ENCODE peak calls at places on chromosomes 11 and 22, in nine cellular contexts. K is dermis blood vessel endothelial cell, N is mesendoderm, E is neural crest cell, T is EH, F is progenitor cell of endocrine pancreas, C is A172, Z is fibroblast of lung, I is pulmonary artery endothelial cell. G is an unnamed sample.

GRCh38 chr22:37428649-37429586 is 1.6 kb upstream of the ELFN2 start:
- DNase-seq in K (peak), Z (peak), F (peak), N (peak), T (peak), E (peak), C (peak), I (no peak), G (peak)

GRCh38 chr11:119372260-119373058 is 9.0 kb downstream of the USP2 start:
- DNase-seq in K (no peak), C (no peak), N (no peak), F (no peak), E (no peak), I (no peak), T (no peak), Z (no peak), G (no peak)

GRCh38 chr22:38088723-38089473 is 4.9 kb upstream of the SLC16A8 start:
- DNase-seq in E (no peak), T (peak), C (no peak), K (peak), Z (peak), N (no peak), F (no peak), I (no peak), G (peak)

GRCh38 chr11:100831929-100832480 is 144.9 kb downstream of the ARHGAP42 start:
- DNase-seq in E (no peak), Z (no peak), I (no peak), C (no peak), K (no peak), F (no peak), T (no peak), N (no peak), G (peak)

GRCh38 chr11:120977470-120977869 is 46.4 kb upstream of the TBCEL start:
- DNase-seq in T (peak), Z (peak), N (no peak), E (no peak), I (no peak), F (no peak), C (peak), K (no peak), G (no peak)

GRCh38 chr11:19952101-19952605 is 208.1 kb downstream of the DBX1 start:
- DNase-seq in C (peak), K (peak), N (peak), F (no peak), I (peak), E (no peak), T (peak), Z (peak), G (peak)

GRCh38 chr11:129225190-129225589 is 33.1 kb upstream of the ARHGAP32 start:
- DNase-seq in F (no peak), K (peak), I (no peak), N (no peak), Z (peak), C (no peak), E (no peak), T (peak), G (peak)

GRCh38 chr11:1218788-1219445 is 3.9 kb upstream of the MUC5B start:
- DNase-seq in T (no peak), C (no peak), K (no peak), F (no peak), N (no peak), I (no peak), E (no peak), Z (no peak), G (no peak)

GRCh38 chr11:72308226-72309073 is 64.5 kb upstream of the PHOX2A start:
- DNase-seq in N (no peak), E (no peak), F (no peak), I (peak), T (peak), Z (peak), C (peak), K (peak), G (peak)

GRCh38 chr11:36500315-36500721 is 9.8 kb downstream of the TRAF6 start:
- DNase-seq in F (no peak), E (no peak), N (peak), T (peak), C (peak), I (peak), K (peak), Z (peak), G (peak)

GRCh38 chr11:122898799-122899198 is 16.2 kb downstream of the JHY start:
- DNase-seq in C (no peak), I (no peak), T (no peak), Z (no peak), F (no peak), N (no peak), K (peak), E (no peak), G (no peak)

GRCh38 chr11:78659326-78660319 is 85.0 kb upstream of the NARS2 start:
- DNase-seq in N (no peak), E (no peak), Z (no peak), C (no peak), K (no peak), F (no peak), T (no peak), I (no peak), G (no peak)

GRCh38 chr22:32206774-32207758 is 2.2 kb upstream of the RFPL2 start:
- DNase-seq in K (peak), N (peak), T (peak), C (peak), I (no peak), F (no peak), Z (peak), E (no peak), G (peak)

GRCh38 chr11:13119928-13120520 is 110.9 kb downstream of the RASSF10 start:
- DNase-seq in I (no peak), T (no peak), E (no peak), K (no peak), N (no peak), Z (no peak), C (no peak), F (no peak), G (no peak)